ENCODE peak calls at places on chromosomes 13 and 19, in five cellular contexts. V is mucosa of descending colon, C is ovary, O is psoas muscle, F is IMR-90. A is an unnamed sample.

GRCh38 chr13:46992383-46992952 is 95.6 kb upstream of the HTR2A start:
- DNase-seq in V (no peak), O (no peak), C (no peak), F (no peak), A (peak; percentile 11)

GRCh38 chr19:8846819-8847218 is 14.6 kb downstream of the MBD3L1 start:
- DNase-seq in F (no peak), O (no peak), V (no peak), C (no peak), A (no peak)

GRCh38 chr13:33213024-33213795 is 72.3 kb downstream of the STARD13 start:
- DNase-seq in C (no peak), V (no peak), F (no peak), O (no peak), A (no peak)

GRCh38 chr13:51539887-51540286 is 44.4 kb upstream of the WDFY2 start:
- DNase-seq in V (no peak), F (peak; percentile 67), O (no peak), C (no peak), A (peak; percentile 50)

GRCh38 chr19:48424694-48425219 is 21.0 kb upstream of the GRWD1 start:
- DNase-seq in O (no peak), F (peak; percentile 72), V (no peak), C (no peak), A (peak; percentile 56)

GRCh38 chr19:6030214-6030507 is 52.2 kb upstream of the RANBP3 start:
- DNase-seq in O (no peak), C (no peak), F (peak; percentile 79), V (no peak), A (peak; percentile 75)

GRCh38 chr19:2481466-2481865 is 5.5 kb downstream of the GADD45B start:
- DNase-seq in C (no peak), F (no peak), O (no peak), V (no peak), A (no peak)

GRCh38 chr13:42064259-42064658 is 15.8 kb downstream of the DGKH start:
- DNase-seq in C (no peak), O (peak; percentile 18), V (no peak), F (peak; percentile 94), A (peak; percentile 59)

GRCh38 chr19:17549088-17549740 is 6.2 kb upstream of the COLGALT1 start:
- DNase-seq in O (no peak), C (no peak), V (no peak), F (no peak), A (no peak)

DNA sequence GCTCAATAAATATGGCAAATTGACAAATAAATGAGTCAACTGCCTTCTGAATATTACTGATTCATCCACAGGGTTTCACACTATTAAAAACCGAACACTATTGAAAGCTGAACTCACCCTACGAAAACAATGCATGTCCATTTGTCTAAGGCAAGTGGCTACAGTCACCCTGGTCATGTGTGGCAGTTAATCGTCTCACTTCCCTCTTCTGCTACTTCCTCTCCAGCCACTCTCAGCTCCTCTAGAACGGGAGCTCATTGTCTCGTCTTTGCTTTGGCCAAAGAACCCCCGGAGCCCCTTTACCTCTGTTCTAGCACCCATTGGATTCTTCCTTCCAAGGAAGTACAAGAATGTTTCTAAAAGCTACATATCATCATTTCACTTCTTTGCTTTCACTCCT is 74.4 kb upstream of the ZNF599 start:
- DNase-seq in V (no peak), O (no peak), C (no peak), F (no peak), A (no peak)
- TF ChIP-seq CTCF in V (no peak), O (no peak), C (no peak), F (no peak), A (no peak)

GRCh38 chr13:113860579-113861432 is 3.1 kb downstream of the GAS6 start:
- DNase-seq in O (no peak), C (peak; percentile 51), V (peak; percentile 89), F (no peak), A (peak; percentile 39)

GRCh38 chr13:113861433-113862030 is 2.3 kb downstream of the GAS6 start:
- DNase-seq in O (no peak), V (no peak), F (no peak), C (no peak), A (no peak)

GRCh38 chr13:113863511-113864302 is at the start of gene GAS6:
- DNase-seq in O (peak; percentile 74), V (peak; percentile 77), F (no peak), C (peak; percentile 69), A (peak; percentile 34)

GRCh38 chr13:113862766-113863510 is 938 bp downstream of the GAS6 start:
- DNase-seq in V (no peak), F (no peak), O (peak; percentile 55), C (peak; percentile 63), A (peak; percentile 41)

DNA sequence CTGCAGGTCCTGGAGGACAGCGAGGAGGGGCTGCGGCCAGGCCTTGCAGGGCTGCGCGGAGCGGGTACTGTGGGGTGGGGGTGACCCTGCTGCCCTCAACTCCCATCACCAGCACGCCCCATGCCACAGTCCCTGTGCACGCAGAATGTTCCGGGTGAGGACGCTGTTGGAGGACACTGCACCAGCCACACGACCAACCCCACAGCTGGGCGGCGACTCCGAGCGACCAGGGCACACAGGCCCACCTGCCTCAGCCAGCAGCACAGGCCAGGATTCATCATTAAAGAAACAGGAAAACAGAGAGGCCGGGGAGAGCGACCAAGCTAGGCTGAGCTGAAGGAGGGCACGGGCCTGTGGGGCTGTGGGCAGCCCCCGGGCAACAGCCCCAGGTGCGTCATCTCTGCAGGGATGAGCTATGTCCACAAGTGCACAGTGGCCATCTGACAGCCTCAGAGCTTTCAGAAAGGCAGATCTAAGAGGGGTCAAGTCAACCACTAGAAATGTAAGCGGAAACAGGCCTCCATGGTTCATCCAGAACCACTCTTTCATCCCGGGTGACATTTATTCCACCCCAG is 1.6 kb downstream of the GAS6 start:
- DNase-seq in O (no peak), V (no peak), C (no peak), F (peak; percentile 36), A (no peak)
- H3K4me3 ChIP-seq in O (peak overlapping the region; percentile 90), V (peak overlapping the region; percentile 54), C (peak overlapping the region; percentile 82), F (peak overlapping the region; percentile 93), A (peak overlapping the region; percentile 67)

GRCh38 chr13:23902975-23903905 is 5.9 kb upstream of the C1QTNF9B start:
- DNase-seq in V (no peak), O (no peak), C (no peak), F (no peak), A (no peak)

GRCh38 chr13:23898101-23898500 is 799 bp upstream of the C1QTNF9B start:
- DNase-seq in C (peak; percentile 59), V (no peak), O (no peak), F (peak; percentile 98), A (peak; percentile 69)

GRCh38 chr13:23903906-23904280 is 6.6 kb upstream of the C1QTNF9B start:
- DNase-seq in F (no peak), V (no peak), C (no peak), O (no peak), A (no peak)

GRCh38 chr13:23901365-23901764 is 4.1 kb upstream of the C1QTNF9B start:
- DNase-seq in F (peak; percentile 61), C (no peak), O (no peak), V (no peak), A (no peak)

DNA sequence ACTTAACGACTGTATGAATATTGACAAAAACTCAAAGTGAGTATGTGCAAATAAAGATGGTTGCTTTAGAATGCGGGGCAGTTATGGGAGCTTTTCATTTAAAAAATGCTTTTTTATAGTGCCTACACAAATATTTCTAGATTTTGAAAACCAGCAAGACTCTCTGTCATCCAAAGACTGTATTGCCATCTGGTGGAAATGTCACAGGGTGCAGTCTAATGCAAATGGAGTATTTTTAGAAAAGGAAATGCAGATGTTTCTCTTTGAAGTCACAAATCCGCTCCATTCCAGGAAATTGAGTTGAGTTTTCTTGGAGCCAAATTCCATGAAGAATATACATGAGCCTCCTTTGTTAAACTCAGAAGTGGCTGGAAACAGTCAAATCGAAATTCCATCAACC is 2.3 kb upstream of the C1QTNF9B start:
- DNase-seq in C (peak; percentile 47), F (peak; percentile 74), V (no peak), O (no peak), A (peak; percentile 76)
- TF ChIP-seq CTCF in C (no peak), F (peak; percentile 74), V (no peak), O (peak; percentile 58), A (peak; percentile 64)

DNA sequence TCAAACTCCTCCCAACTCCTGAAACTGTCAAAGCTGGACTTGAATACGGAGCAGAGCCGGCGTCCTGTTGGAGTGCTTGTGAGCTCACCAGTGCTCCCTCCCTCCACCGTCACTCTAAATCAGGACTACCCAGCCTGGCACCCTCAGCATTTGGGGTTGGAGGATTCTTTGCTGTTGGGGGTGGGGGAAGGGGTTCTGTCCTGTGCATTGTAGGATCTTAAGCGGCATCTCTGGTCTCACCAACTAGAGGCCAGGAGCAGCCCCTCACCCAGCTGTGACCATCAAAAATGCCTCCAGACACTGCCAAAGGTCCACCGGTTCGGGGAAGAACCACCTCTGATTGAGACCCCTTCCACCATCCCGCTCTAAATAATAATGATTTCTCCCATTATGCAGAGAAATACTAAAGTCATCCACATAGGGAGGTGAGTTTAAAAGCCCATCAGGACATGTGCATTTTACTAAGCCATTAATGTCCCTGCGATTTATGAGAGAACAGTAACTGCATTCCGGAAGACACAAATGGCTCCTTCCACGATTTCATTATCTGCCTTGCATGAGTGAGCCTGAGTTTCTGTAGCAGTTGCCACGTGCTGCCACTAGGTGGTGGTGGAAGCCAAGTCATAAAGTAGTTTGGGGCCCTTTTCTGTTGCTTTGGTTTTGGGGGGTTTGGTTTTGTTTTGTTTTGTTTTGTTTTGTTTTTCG is 16.1 kb upstream of the USP29 start:
- DNase-seq in O (peak; percentile 52), V (no peak), C (peak; percentile 76), F (peak; percentile 47), A (peak; percentile 70)
- H3K4me3 ChIP-seq in O (peak overlapping the region; percentile 38), V (no peak overlapping the region), C (no peak overlapping the region), F (peak overlapping the region; percentile 35), A (peak overlapping the region; percentile 14)

DNA sequence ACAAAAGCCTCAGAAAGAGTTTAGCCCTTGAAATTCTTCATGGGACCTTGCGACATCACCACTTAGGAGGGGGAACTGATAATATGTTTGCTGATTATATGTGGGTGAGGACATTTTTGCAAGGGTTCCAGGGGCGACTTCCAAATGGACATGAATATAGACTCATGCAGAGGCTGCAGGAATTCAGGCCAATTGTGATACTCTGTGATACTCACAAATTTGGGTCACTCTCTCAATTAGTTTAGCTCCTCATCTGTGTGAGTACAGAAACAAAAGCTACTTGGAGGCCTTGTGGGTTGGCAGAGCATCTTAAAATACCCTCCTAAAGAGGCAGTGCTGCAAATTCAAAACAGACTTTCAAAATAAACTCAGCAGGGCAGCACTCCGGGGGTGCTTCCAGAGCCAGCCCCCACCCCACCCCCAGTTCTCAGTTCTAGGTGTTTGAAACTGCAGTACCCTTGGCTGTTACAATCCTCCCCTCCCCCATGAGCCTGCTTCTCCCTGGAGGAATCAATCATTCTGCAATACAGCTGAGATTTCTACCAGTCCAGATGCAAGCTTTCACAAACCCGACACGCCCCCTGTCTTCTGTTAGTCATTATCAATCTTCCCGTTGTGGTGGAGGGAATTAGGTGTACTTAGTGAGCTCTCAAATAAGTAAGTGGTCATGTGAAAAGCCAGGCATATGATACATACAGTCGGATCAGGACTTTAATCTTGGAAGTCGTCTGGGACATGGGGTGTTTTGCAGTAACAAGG is 96.9 kb upstream of the MBNL2 start:
- DNase-seq in C (peak; percentile 36), O (peak; percentile 43), F (peak; percentile 74), V (no peak), A (peak; percentile 75)
- TF ChIP-seq CTCF in C (no peak), O (no peak), F (no peak), V (no peak), A (no peak)

A was measured in fibroblast of the aortic adventitia.